ENCODE peak calls at places on chromosomes 6 and 20, in four cellular contexts. F, H, Z and E are unnamed samples.

GRCh38 chr20:50562262-50562701 is 52.1 kb downstream of the PTPN1 start:
- DNase-seq in F (no peak), H (no peak), Z (no peak), E (no peak)

GRCh38 chr20:48631114-48632016 is 196.4 kb downstream of the PREX1 start:
- DNase-seq in F (no peak), H (no peak), Z (no peak), E (no peak)

GRCh38 chr20:18537651-18538050 is 29.6 kb upstream of the SMIM26 start:
- DNase-seq in F (no peak), H (no peak), Z (no peak), E (no peak)

GRCh38 chr6:156879235-156879995 is 102.2 kb downstream of the ARID1B start:
- DNase-seq in F (no peak), H (no peak), Z (peak), E (no peak)

GRCh38 chr6:18424201-18424600 is 37.1 kb downstream of the RNF144B start:
- DNase-seq in F (no peak), H (no peak), Z (no peak), E (no peak)

GRCh38 chr20:53869466-53870258 is 200.7 kb downstream of the BCAS1 start:
- DNase-seq in F (peak), H (no peak), Z (no peak), E (no peak)

GRCh38 chr20:38395165-38395564 is 40.0 kb downstream of the SNHG17 start:
- DNase-seq in F (peak), H (no peak), Z (no peak), E (no peak)

GRCh38 chr6:75632247-75632646 is 30.6 kb downstream of the SENP6 start:
- DNase-seq in F (no peak), H (no peak), Z (no peak), E (no peak)

GRCh38 chr20:8133816-8134451 is 1.9 kb downstream of the PLCB1 start:
- DNase-seq in F (no peak), H (no peak), Z (no peak), E (no peak)

GRCh38 chr6:67210450-67210849 is 1424.6 kb upstream of the ADGRB3 start:
- DNase-seq in F (no peak), H (no peak), Z (no peak), E (no peak)

GRCh38 chr20:62818592-62819493 is 2.0 kb downstream of the COL9A3 start:
- DNase-seq in F (no peak), H (peak), Z (no peak), E (peak)
- H3K27ac ChIP-seq in F (no peak), H (peak), Z (no peak), E (peak)

GRCh38 chr6:160343144-160343543 is 5.0 kb upstream of the SLC22A3 start:
- DNase-seq in F (no peak), H (no peak), Z (no peak), E (no peak)
- H3K27ac ChIP-seq in F (no peak), H (no peak), Z (no peak), E (no peak)

GRCh38 chr6:169623975-169624374 is 77.9 kb downstream of the WDR27 start:
- DNase-seq in F (no peak), H (no peak), Z (no peak), E (no peak)

GRCh38 chr6:169621311-169621710 is 80.5 kb downstream of the WDR27 start:
- DNase-seq in F (no peak), H (no peak), Z (no peak), E (no peak)

GRCh38 chr6:169623343-169623742 is 78.5 kb downstream of the WDR27 start:
- DNase-seq in F (no peak), H (no peak), Z (no peak), E (no peak)

GRCh38 chr6:169624785-169625184 is 77.0 kb downstream of the WDR27 start:
- DNase-seq in F (no peak), H (no peak), Z (no peak), E (no peak)

GRCh38 chr6:169622618-169623017 is 79.2 kb downstream of the WDR27 start:
- DNase-seq in F (no peak), H (no peak), Z (no peak), E (no peak)
- H3K27ac ChIP-seq in F (no peak), H (no peak), Z (no peak), E (no peak)

GRCh38 chr6:98834060-98835031 is at the start of gene POU3F2:
- DNase-seq in F (peak), H (peak), Z (peak), E (peak)

GRCh38 chr6:98836962-98837944 is 2.9 kb downstream of the POU3F2 start:
- DNase-seq in F (no peak), H (no peak), Z (no peak), E (no peak)

GRCh38 chr6:98835149-98836024 is 1.0 kb downstream of the POU3F2 start:
- DNase-seq in F (peak), H (no peak), Z (no peak), E (no peak)

GRCh38 chr6:98838027-98838426 is 3.7 kb downstream of the POU3F2 start:
- DNase-seq in F (no peak), H (no peak), Z (no peak), E (no peak)

DNA sequence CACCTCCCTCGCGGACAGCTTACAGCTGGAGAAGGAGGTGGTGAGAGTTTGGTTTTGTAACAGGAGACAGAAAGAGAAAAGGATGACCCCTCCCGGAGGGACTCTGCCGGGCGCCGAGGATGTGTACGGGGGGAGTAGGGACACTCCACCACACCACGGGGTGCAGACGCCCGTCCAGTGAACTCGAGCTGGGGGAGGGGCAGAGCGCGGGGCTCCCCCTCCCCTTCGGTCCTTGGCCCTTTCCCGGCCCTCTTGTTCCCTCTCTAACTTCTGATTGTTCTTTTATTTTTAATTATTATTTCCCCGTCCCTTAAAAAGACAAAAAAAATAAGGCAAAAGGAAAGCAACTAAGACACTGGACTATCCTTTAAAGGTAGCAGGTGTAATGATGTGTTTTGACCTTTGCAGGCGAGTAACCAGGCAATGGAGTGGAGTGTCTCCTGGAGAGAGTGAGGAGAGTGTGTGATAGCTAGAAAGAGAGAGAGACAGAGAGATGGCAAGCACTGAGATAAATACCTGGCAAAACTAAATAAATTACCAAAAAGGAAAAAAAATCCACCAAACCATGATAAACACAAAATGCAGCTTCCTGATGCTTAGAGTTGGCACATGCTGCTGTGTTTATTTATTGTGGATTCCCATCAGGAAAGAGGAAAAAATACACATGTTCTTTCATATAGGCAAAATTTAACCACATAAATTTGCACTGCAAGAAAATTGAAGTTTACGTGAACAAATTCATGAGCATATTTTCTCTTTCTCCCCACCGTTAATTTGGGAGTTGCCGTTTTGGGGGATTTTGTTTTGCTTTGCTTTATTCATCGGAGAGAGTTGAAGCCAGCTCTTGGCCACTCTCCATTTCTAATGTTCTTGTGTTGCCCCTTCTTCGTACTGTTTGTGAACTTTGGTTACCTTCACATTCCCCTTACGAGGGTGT is 1.9 kb downstream of the POU3F2 start:
- DNase-seq in F (no peak), H (no peak), Z (no peak), E (peak)
- H3K27ac ChIP-seq in F (peak), H (peak), Z (no peak), E (peak)

GRCh38 chr20:41152108-41152757 is 14.9 kb downstream of the PLCG1 start:
- DNase-seq in F (no peak), H (no peak), Z (no peak), E (no peak)

GRCh38 chr20:41154436-41155176 is 17.3 kb downstream of the PLCG1 start:
- DNase-seq in F (no peak), H (no peak), Z (no peak), E (no peak)

GRCh38 chr20:41158082-41158625 is 20.8 kb downstream of the PLCG1 start:
- DNase-seq in F (no peak), H (no peak), Z (no peak), E (no peak)

GRCh38 chr20:41151134-41151869 is 14.0 kb downstream of the PLCG1 start:
- DNase-seq in F (no peak), H (no peak), Z (no peak), E (no peak)

DNA sequence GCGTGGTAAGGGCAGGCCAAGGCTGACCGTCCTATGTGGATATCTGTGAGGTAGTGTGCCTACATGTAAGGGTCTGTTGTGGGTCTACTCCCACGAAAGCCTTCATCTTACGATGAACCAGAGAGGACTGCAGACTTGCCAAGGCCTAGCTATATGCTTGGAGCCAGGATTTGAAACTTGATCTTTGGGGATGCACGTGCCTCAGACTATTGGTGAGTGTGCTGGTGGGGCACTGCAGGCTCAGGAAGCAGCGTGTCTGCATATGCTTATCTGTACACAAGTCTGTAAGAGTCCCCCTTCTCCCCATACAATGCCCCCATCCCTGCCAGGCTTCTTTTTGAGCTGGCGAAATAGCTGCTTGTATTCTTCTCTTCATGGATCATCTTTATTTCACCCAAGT is 17.9 kb downstream of the PLCG1 start:
- DNase-seq in F (no peak), H (no peak), Z (no peak), E (no peak)
- H3K27ac ChIP-seq in F (no peak), H (no peak), Z (no peak), E (no peak)

GRCh38 chr6:47126647-47127339 is 84.7 kb upstream of the ADGRF1 start:
- DNase-seq in F (peak), H (no peak), Z (no peak), E (no peak)
- H3K27ac ChIP-seq in F (no peak), H (no peak), Z (no peak), E (no peak)

GRCh38 chr6:169933839-169934698 is 182.6 kb downstream of the ERMARD start:
- DNase-seq in F (no peak), H (no peak), Z (no peak), E (no peak)

GRCh38 chr6:169935861-169936260 is 184.4 kb downstream of the ERMARD start:
- DNase-seq in F (no peak), H (no peak), Z (no peak), E (no peak)

GRCh38 chr6:169935348-169935718 is 183.9 kb downstream of the ERMARD start:
- DNase-seq in F (no peak), H (no peak), Z (no peak), E (no peak)

GRCh38 chr6:169933251-169933821 is 181.9 kb downstream of the ERMARD start:
- DNase-seq in F (peak), H (no peak), Z (no peak), E (no peak)

DNA sequence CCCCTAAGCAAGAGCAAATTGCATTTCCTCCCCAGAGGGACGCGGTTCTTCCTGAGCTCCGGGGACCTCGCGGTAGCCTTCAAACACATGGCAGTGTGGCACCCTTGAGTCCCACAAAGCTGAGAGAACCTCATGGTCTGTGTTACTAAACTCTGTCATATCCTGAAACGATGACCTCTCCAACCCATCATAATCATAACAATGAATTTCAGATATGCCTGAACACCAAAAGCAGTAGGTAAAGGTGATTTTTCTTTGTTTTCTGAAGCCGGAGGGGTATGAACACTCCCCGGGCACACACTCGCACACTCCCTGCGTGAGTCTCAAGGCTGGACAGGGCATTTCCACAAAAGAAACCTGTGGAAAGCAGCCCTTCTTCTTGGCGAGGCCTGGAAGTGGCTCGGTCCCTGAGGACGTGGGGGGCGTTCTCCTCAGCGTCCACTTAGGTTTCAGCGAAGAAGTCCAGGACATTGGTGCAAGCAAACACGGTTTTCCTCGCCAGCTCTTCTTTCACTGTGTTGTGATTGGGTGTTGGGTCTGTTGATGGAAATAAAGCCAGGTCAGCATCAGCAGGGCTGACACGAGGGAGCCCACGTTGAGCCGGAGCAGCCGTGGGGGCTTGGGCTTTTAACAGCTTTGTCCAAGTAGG is 183.4 kb downstream of the ERMARD start:
- DNase-seq in F (no peak), H (no peak), Z (no peak), E (no peak)
- H3K27ac ChIP-seq in F (no peak), H (no peak), Z (no peak), E (no peak)

GRCh38 chr6:21915707-21916399 is 322.3 kb downstream of the SOX4 start:
- DNase-seq in F (no peak), H (no peak), Z (no peak), E (no peak)
- H3K27ac ChIP-seq in F (no peak), H (no peak), Z (peak), E (no peak)

GRCh38 chr20:58699246-58700107 is 6.9 kb downstream of the NPEPL1 start:
- DNase-seq in F (no peak), H (no peak), Z (no peak), E (no peak)
- H3K27ac ChIP-seq in F (no peak), H (no peak), Z (peak), E (no peak)